ENCODE peak calls at places on chromosomes 13 and 19, in seven cellular contexts. One of them, this sample, is unnamed.

GRCh38 chr19:14048439-14049153 is 13.3 kb downstream of the PALM3 start:
- DNase-seq in heart left ventricle: no peak
- DNase-seq in AG04450: no peak
- DNase-seq in A549: peak
- DNase-seq in choroid plexus epithelial cell: peak
- DNase-seq in astrocyte of the spinal cord: no peak
- DNase-seq in cardiac fibroblast: no peak
- DNase-seq in this sample: no peak

GRCh38 chr19:7522923-7523667 is 671 bp downstream of the MCOLN1 start:
- DNase-seq in heart left ventricle: no peak
- DNase-seq in choroid plexus epithelial cell: no peak
- DNase-seq in A549: no peak
- DNase-seq in cardiac fibroblast: peak
- DNase-seq in astrocyte of the spinal cord: no peak
- DNase-seq in AG04450: no peak
- DNase-seq in this sample: no peak

GRCh38 chr19:6402834-6403608 is 10.1 kb upstream of the GTF2F1 start:
- DNase-seq in choroid plexus epithelial cell: peak
- DNase-seq in heart left ventricle: no peak
- DNase-seq in AG04450: peak
- DNase-seq in cardiac fibroblast: peak
- DNase-seq in astrocyte of the spinal cord: peak
- DNase-seq in A549: no peak
- DNase-seq in this sample: peak

GRCh38 chr13:59384154-59384553 is 779.6 kb downstream of the DIAPH3 start:
- DNase-seq in A549: no peak
- DNase-seq in cardiac fibroblast: no peak
- DNase-seq in astrocyte of the spinal cord: no peak
- DNase-seq in choroid plexus epithelial cell: no peak
- DNase-seq in AG04450: no peak
- DNase-seq in heart left ventricle: no peak
- DNase-seq in this sample: no peak

GRCh38 chr19:28401739-28402138 is 811.2 kb downstream of the UQCRFS1 start:
- DNase-seq in heart left ventricle: no peak
- DNase-seq in choroid plexus epithelial cell: no peak
- DNase-seq in AG04450: no peak
- DNase-seq in astrocyte of the spinal cord: no peak
- DNase-seq in A549: no peak
- DNase-seq in cardiac fibroblast: no peak
- DNase-seq in this sample: no peak

GRCh38 chr19:860481-861098 is 1.1 kb downstream of the CFD start:
- DNase-seq in choroid plexus epithelial cell: peak
- DNase-seq in AG04450: peak
- DNase-seq in astrocyte of the spinal cord: peak
- DNase-seq in cardiac fibroblast: peak
- DNase-seq in A549: peak
- DNase-seq in heart left ventricle: peak
- DNase-seq in this sample: no peak

GRCh38 chr13:105037064-105037463 is 1498.4 kb downstream of the EFNB2 start:
- DNase-seq in AG04450: no peak
- DNase-seq in heart left ventricle: no peak
- DNase-seq in cardiac fibroblast: no peak
- DNase-seq in choroid plexus epithelial cell: no peak
- DNase-seq in astrocyte of the spinal cord: peak
- DNase-seq in A549: no peak
- DNase-seq in this sample: no peak

GRCh38 chr19:12668937-12669271 is 2.3 kb downstream of the WDR83 start:
- DNase-seq in heart left ventricle: peak
- DNase-seq in cardiac fibroblast: peak
- DNase-seq in astrocyte of the spinal cord: peak
- DNase-seq in A549: peak
- DNase-seq in AG04450: peak
- DNase-seq in choroid plexus epithelial cell: peak
- DNase-seq in this sample: no peak

GRCh38 chr19:48629297-48629598 is 7.9 kb downstream of the DBP start:
- DNase-seq in heart left ventricle: no peak
- DNase-seq in A549: no peak
- DNase-seq in cardiac fibroblast: no peak
- DNase-seq in AG04450: no peak
- DNase-seq in astrocyte of the spinal cord: no peak
- DNase-seq in choroid plexus epithelial cell: no peak
- DNase-seq in this sample: no peak

DNA sequence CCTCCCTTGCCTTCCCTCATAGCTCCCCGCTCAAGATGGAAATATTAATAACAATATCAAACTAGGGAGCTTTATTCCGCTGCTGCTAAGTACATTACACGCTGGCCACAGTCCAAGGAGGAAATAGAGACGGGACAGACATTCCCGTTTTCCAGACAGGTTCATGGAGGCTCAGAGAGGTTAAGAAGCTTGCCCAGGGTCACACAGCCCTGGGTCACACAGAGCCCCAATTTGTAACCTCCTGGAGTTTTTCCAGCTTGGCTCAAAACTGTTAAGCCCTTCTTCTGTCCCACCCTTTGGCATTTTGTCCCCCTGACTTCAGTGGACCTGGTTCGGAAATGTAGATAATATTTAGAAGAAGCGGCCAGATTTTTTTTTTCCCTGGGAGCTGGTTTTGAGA is 2.0 kb downstream of the BICRA start:
- DNase-seq in choroid plexus epithelial cell: peak
- DNase-seq in cardiac fibroblast: no peak
- DNase-seq in AG04450: no peak
- DNase-seq in A549: peak
- DNase-seq in heart left ventricle: peak
- DNase-seq in astrocyte of the spinal cord: no peak
- DNase-seq in this sample: no peak
- H3K4me3 ChIP-seq in choroid plexus epithelial cell: peak
- H3K4me3 ChIP-seq in cardiac fibroblast: peak
- H3K4me3 ChIP-seq in AG04450: peak
- H3K4me3 ChIP-seq in A549: peak
- H3K4me3 ChIP-seq in heart left ventricle: peak
- H3K4me3 ChIP-seq in astrocyte of the spinal cord: no peak
- H3K4me3 ChIP-seq in this sample: peak

GRCh38 chr13:112587767-112588489 is at the start of gene TUBGCP3:
- DNase-seq in astrocyte of the spinal cord: peak
- DNase-seq in cardiac fibroblast: peak
- DNase-seq in AG04450: peak
- DNase-seq in A549: peak
- DNase-seq in heart left ventricle: peak
- DNase-seq in choroid plexus epithelial cell: peak
- DNase-seq in this sample: no peak

GRCh38 chr13:112583592-112584277 is 4.2 kb downstream of the TUBGCP3 start:
- DNase-seq in heart left ventricle: peak
- DNase-seq in AG04450: no peak
- DNase-seq in astrocyte of the spinal cord: no peak
- DNase-seq in choroid plexus epithelial cell: no peak
- DNase-seq in cardiac fibroblast: no peak
- DNase-seq in A549: no peak
- DNase-seq in this sample: no peak

GRCh38 chr13:112588490-112589297 is 741 bp upstream of the TUBGCP3 start:
- DNase-seq in choroid plexus epithelial cell: no peak
- DNase-seq in cardiac fibroblast: no peak
- DNase-seq in A549: no peak
- DNase-seq in astrocyte of the spinal cord: no peak
- DNase-seq in AG04450: no peak
- DNase-seq in heart left ventricle: no peak
- DNase-seq in this sample: no peak

GRCh38 chr13:112586334-112586733 is 1.6 kb downstream of the TUBGCP3 start:
- DNase-seq in choroid plexus epithelial cell: no peak
- DNase-seq in heart left ventricle: no peak
- DNase-seq in astrocyte of the spinal cord: no peak
- DNase-seq in A549: no peak
- DNase-seq in AG04450: no peak
- DNase-seq in cardiac fibroblast: no peak
- DNase-seq in this sample: no peak

DNA sequence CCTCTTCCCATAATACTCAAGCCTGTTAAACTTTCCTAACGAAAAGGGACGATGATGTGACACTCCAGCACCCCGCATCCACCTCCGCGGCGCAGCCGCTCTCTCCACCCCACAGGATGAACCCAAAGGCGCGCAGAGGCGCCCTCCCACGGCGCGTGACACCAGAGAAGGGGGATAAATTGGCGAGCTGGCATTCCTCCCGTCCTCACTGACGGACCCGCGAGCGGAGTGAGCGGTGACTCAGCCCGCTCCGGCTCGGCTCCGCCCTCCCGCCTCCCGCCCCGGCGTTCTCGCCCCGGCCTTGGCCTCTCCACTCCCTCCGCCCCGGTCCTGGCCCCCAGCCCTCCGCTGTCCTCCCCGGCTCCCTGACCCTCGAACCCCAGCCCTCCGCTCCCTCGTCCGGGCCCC is 590 bp downstream of the TUBGCP3 start:
- DNase-seq in choroid plexus epithelial cell: peak
- DNase-seq in AG04450: peak
- DNase-seq in cardiac fibroblast: peak
- DNase-seq in heart left ventricle: peak
- DNase-seq in astrocyte of the spinal cord: peak
- DNase-seq in A549: peak
- DNase-seq in this sample: no peak
- TF ChIP-seq CTCF in choroid plexus epithelial cell: no peak
- TF ChIP-seq CTCF in AG04450: no peak
- TF ChIP-seq CTCF in cardiac fibroblast: no peak
- TF ChIP-seq CTCF in heart left ventricle: no peak
- TF ChIP-seq CTCF in astrocyte of the spinal cord: no peak
- TF ChIP-seq CTCF in A549: no peak
- TF ChIP-seq CTCF in this sample: no peak

DNA sequence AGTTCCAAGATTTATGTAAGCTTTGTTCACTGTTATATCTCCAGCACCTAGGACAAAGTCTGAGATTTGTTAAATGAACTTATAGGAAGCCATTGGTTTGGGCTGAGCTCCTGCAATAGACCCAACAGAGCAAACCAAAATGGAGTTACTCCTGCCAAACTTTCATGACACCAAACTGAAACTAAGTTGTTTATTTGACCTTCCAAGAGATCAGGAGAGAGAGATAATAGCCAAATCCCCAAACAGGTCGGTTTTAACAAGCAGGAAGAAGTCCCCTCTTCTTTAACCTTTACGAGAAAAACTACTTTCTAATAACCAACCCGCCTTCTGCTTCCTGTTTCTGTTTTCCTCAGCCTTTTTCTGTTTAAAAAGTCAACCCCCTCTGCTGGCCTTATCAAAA is 54.9 kb upstream of the ATP12A start:
- DNase-seq in choroid plexus epithelial cell: peak
- DNase-seq in cardiac fibroblast: peak
- DNase-seq in A549: no peak
- DNase-seq in AG04450: no peak
- DNase-seq in heart left ventricle: no peak
- DNase-seq in astrocyte of the spinal cord: no peak
- DNase-seq in this sample: no peak
- H3K4me3 ChIP-seq in choroid plexus epithelial cell: no peak
- H3K4me3 ChIP-seq in cardiac fibroblast: no peak
- H3K4me3 ChIP-seq in A549: no peak
- H3K4me3 ChIP-seq in AG04450: no peak
- H3K4me3 ChIP-seq in heart left ventricle: no peak
- H3K4me3 ChIP-seq in astrocyte of the spinal cord: no peak
- H3K4me3 ChIP-seq in this sample: no peak

GRCh38 chr13:102399791-102400618 is 1.8 kb downstream of the FGF14 start:
- DNase-seq in choroid plexus epithelial cell: no peak
- DNase-seq in AG04450: no peak
- DNase-seq in A549: no peak
- DNase-seq in cardiac fibroblast: no peak
- DNase-seq in astrocyte of the spinal cord: no peak
- DNase-seq in heart left ventricle: peak
- DNase-seq in this sample: no peak
- TF ChIP-seq CTCF in choroid plexus epithelial cell: peak
- TF ChIP-seq CTCF in AG04450: peak
- TF ChIP-seq CTCF in A549: peak
- TF ChIP-seq CTCF in cardiac fibroblast: no peak
- TF ChIP-seq CTCF in astrocyte of the spinal cord: no peak
- TF ChIP-seq CTCF in heart left ventricle: no peak
- TF ChIP-seq CTCF in this sample: no peak

GRCh38 chr19:45505151-45505995 is 1.9 kb upstream of the VASP start:
- DNase-seq in cardiac fibroblast: peak
- DNase-seq in astrocyte of the spinal cord: peak
- DNase-seq in A549: no peak
- DNase-seq in AG04450: no peak
- DNase-seq in heart left ventricle: no peak
- DNase-seq in choroid plexus epithelial cell: peak
- DNase-seq in this sample: no peak
- H3K4me3 ChIP-seq in cardiac fibroblast: no peak
- H3K4me3 ChIP-seq in astrocyte of the spinal cord: no peak
- H3K4me3 ChIP-seq in A549: no peak
- H3K4me3 ChIP-seq in AG04450: no peak
- H3K4me3 ChIP-seq in heart left ventricle: no peak
- H3K4me3 ChIP-seq in choroid plexus epithelial cell: no peak
- H3K4me3 ChIP-seq in this sample: no peak